ENCODE peak calls at places on chromosomes 4 and X, in nine cellular contexts. One of them, this sample, is unnamed.

GRCh38 chr4:141473026-141473540 is 163.3 kb upstream of the IL15 start:
- DNase-seq in lung: no peak
- DNase-seq in heart right ventricle: no peak
- DNase-seq in upper lobe of right lung: no peak
- DNase-seq in PC-9: no peak
- DNase-seq in coronary artery: no peak
- DNase-seq in body of pancreas: no peak
- DNase-seq in heart left ventricle: no peak
- DNase-seq in fibroblast of lung: no peak
- DNase-seq in this sample: no peak

GRCh38 chr4:126541820-126542219 is 1090.9 kb upstream of the INTU start:
- DNase-seq in heart right ventricle: no peak
- DNase-seq in heart left ventricle: no peak
- DNase-seq in PC-9: no peak
- DNase-seq in fibroblast of lung: peak
- DNase-seq in coronary artery: no peak
- DNase-seq in lung: no peak
- DNase-seq in body of pancreas: no peak
- DNase-seq in upper lobe of right lung: no peak
- DNase-seq in this sample: no peak

GRCh38 chr4:17578482-17578891 is 1.5 kb downstream of the LAP3 start:
- DNase-seq in lung: no peak
- DNase-seq in heart right ventricle: no peak
- DNase-seq in coronary artery: no peak
- DNase-seq in fibroblast of lung: peak
- DNase-seq in heart left ventricle: no peak
- DNase-seq in upper lobe of right lung: no peak
- DNase-seq in PC-9: no peak
- DNase-seq in body of pancreas: no peak
- DNase-seq in this sample: no peak

GRCh38 chr4:88280228-88280795 is 4.0 kb downstream of the PPM1K start:
- DNase-seq in body of pancreas: no peak
- DNase-seq in heart right ventricle: no peak
- DNase-seq in upper lobe of right lung: no peak
- DNase-seq in fibroblast of lung: no peak
- DNase-seq in lung: no peak
- DNase-seq in heart left ventricle: no peak
- DNase-seq in PC-9: no peak
- DNase-seq in coronary artery: no peak
- DNase-seq in this sample: no peak

GRCh38 chr4:8244001-8244757 is 25.4 kb upstream of the HTRA3 start:
- DNase-seq in body of pancreas: no peak
- DNase-seq in heart right ventricle: no peak
- DNase-seq in upper lobe of right lung: no peak
- DNase-seq in fibroblast of lung: no peak
- DNase-seq in PC-9: no peak
- DNase-seq in heart left ventricle: no peak
- DNase-seq in lung: no peak
- DNase-seq in coronary artery: no peak
- DNase-seq in this sample: no peak

GRCh38 chr4:79241846-79242245 is 84.0 kb downstream of the NAA11 start:
- DNase-seq in fibroblast of lung: peak
- DNase-seq in coronary artery: no peak
- DNase-seq in body of pancreas: no peak
- DNase-seq in upper lobe of right lung: no peak
- DNase-seq in heart left ventricle: no peak
- DNase-seq in lung: no peak
- DNase-seq in PC-9: no peak
- DNase-seq in heart right ventricle: no peak
- DNase-seq in this sample: no peak

GRCh38 chr4:183154701-183155391 is 55.8 kb downstream of the WWC2 start:
- DNase-seq in PC-9: no peak
- DNase-seq in lung: no peak
- DNase-seq in fibroblast of lung: no peak
- DNase-seq in upper lobe of right lung: no peak
- DNase-seq in heart left ventricle: peak
- DNase-seq in coronary artery: no peak
- DNase-seq in body of pancreas: no peak
- DNase-seq in heart right ventricle: peak
- DNase-seq in this sample: no peak

GRCh38 chr4:82462415-82462831 is 32.0 kb downstream of the ENOPH1 start:
- DNase-seq in coronary artery: peak
- DNase-seq in body of pancreas: peak
- DNase-seq in PC-9: peak
- DNase-seq in heart left ventricle: peak
- DNase-seq in lung: peak
- DNase-seq in fibroblast of lung: peak
- DNase-seq in heart right ventricle: peak
- DNase-seq in upper lobe of right lung: peak
- DNase-seq in this sample: peak

GRCh38 chrX:87516716-87517115 is 886 bp upstream of the KLHL4 start:
- DNase-seq in body of pancreas: no peak
- DNase-seq in coronary artery: no peak
- DNase-seq in PC-9: no peak
- DNase-seq in lung: no peak
- DNase-seq in heart right ventricle: no peak
- DNase-seq in upper lobe of right lung: no peak
- DNase-seq in fibroblast of lung: peak
- DNase-seq in heart left ventricle: no peak
- DNase-seq in this sample: no peak

GRCh38 chrX:31580227-31580626 is 508.4 kb upstream of the FTHL17 start:
- DNase-seq in fibroblast of lung: no peak
- DNase-seq in PC-9: no peak
- DNase-seq in upper lobe of right lung: no peak
- DNase-seq in lung: no peak
- DNase-seq in heart right ventricle: no peak
- DNase-seq in heart left ventricle: no peak
- DNase-seq in body of pancreas: no peak
- DNase-seq in coronary artery: no peak
- DNase-seq in this sample: no peak

GRCh38 chr4:38869511-38869910 is 1.9 kb downstream of the FAM114A1 start:
- DNase-seq in coronary artery: no peak
- DNase-seq in upper lobe of right lung: no peak
- DNase-seq in fibroblast of lung: no peak
- DNase-seq in lung: no peak
- DNase-seq in body of pancreas: no peak
- DNase-seq in heart left ventricle: no peak
- DNase-seq in heart right ventricle: no peak
- DNase-seq in PC-9: no peak
- DNase-seq in this sample: no peak

GRCh38 chr4:157204634-157205244 is 15.8 kb upstream of the GRIA2 start:
- DNase-seq in upper lobe of right lung: peak
- DNase-seq in heart right ventricle: no peak
- DNase-seq in fibroblast of lung: no peak
- DNase-seq in PC-9: no peak
- DNase-seq in heart left ventricle: no peak
- DNase-seq in coronary artery: no peak
- DNase-seq in body of pancreas: peak
- DNase-seq in lung: no peak
- DNase-seq in this sample: no peak

DNA sequence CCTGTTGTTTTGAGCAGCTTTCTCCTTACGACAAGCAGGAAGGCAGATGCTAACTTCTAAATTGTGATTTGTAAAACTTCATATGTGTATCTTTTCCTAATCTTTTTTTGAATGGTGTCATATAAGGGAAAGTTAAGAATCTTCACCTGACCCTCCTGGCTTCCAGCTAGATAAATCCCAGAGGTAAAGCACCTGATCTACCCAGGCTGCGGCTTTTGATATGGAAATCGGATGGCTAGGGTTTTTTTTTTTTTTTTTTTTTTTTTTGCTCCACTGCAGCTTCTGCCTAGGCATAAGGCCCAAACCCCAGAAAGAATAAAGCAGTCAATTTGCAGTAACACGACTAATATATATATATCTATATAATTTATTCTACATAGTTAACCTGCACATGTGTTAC is 10.0 kb downstream of the MAB21L2 start:
- DNase-seq in body of pancreas: no peak
- DNase-seq in upper lobe of right lung: no peak
- DNase-seq in heart left ventricle: no peak
- DNase-seq in coronary artery: no peak
- DNase-seq in lung: no peak
- DNase-seq in PC-9: no peak
- DNase-seq in fibroblast of lung: no peak
- DNase-seq in heart right ventricle: no peak
- DNase-seq in this sample: no peak
- H3K27ac ChIP-seq in body of pancreas: no peak
- H3K27ac ChIP-seq in upper lobe of right lung: no peak
- H3K27ac ChIP-seq in heart left ventricle: no peak
- H3K27ac ChIP-seq in coronary artery: no peak
- H3K27ac ChIP-seq in lung: no peak
- H3K27ac ChIP-seq in PC-9: no peak
- H3K27ac ChIP-seq in fibroblast of lung: no peak
- H3K27ac ChIP-seq in heart right ventricle: no peak
- H3K27ac ChIP-seq in this sample: no peak

GRCh38 chr4:4320951-4321714 is 31.1 kb downstream of the ZBTB49 start:
- DNase-seq in fibroblast of lung: no peak
- DNase-seq in lung: no peak
- DNase-seq in heart right ventricle: no peak
- DNase-seq in coronary artery: no peak
- DNase-seq in body of pancreas: no peak
- DNase-seq in PC-9: no peak
- DNase-seq in upper lobe of right lung: peak
- DNase-seq in heart left ventricle: no peak
- DNase-seq in this sample: peak

GRCh38 chr4:4325321-4325720 is 35.3 kb downstream of the ZBTB49 start:
- DNase-seq in body of pancreas: no peak
- DNase-seq in heart left ventricle: no peak
- DNase-seq in heart right ventricle: no peak
- DNase-seq in lung: no peak
- DNase-seq in upper lobe of right lung: peak
- DNase-seq in PC-9: no peak
- DNase-seq in fibroblast of lung: no peak
- DNase-seq in coronary artery: no peak
- DNase-seq in this sample: no peak

GRCh38 chr4:4323705-4324534 is 33.9 kb downstream of the ZBTB49 start:
- DNase-seq in upper lobe of right lung: peak
- DNase-seq in heart left ventricle: no peak
- DNase-seq in coronary artery: no peak
- DNase-seq in heart right ventricle: no peak
- DNase-seq in body of pancreas: no peak
- DNase-seq in PC-9: no peak
- DNase-seq in fibroblast of lung: no peak
- DNase-seq in lung: no peak
- DNase-seq in this sample: no peak

GRCh38 chr4:4320528-4320927 is 30.5 kb downstream of the ZBTB49 start:
- DNase-seq in fibroblast of lung: no peak
- DNase-seq in body of pancreas: no peak
- DNase-seq in heart right ventricle: no peak
- DNase-seq in coronary artery: no peak
- DNase-seq in PC-9: no peak
- DNase-seq in heart left ventricle: no peak
- DNase-seq in lung: no peak
- DNase-seq in upper lobe of right lung: peak
- DNase-seq in this sample: no peak

DNA sequence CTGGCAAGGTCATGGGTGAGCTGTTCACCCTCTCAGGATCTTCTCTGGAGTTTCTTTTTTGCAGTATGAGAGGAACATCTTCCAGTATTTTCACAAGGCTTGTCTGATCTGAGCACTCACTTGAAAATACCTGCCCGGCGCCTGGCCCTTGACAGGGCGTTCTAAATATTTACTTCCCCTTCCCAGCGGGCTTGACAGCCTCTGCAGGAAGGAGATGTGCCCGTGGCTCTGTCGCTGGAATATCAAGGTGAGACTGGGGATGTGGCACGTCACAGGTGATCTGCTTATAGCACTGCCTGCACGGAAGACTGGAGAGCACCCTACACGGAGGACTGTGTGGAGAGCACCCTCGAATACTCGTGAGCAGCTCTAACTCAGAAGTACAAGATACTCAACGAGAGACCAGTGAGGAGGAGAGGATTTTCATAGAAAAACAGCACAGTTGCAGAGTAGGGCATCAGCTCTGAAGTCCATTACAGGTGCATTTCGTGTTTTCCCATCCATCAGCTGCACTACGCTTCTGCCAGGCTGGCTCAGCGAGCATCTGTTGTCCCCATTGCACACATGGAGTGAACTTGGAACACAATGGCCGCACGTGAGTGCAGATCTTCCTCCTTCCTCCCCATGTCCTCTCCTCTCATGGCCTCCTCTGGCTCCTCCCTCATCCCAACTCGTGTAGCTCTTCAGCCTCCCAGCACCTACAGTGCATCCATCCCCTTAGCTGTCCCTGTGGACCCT is 32.1 kb downstream of the ZBTB49 start:
- DNase-seq in heart right ventricle: no peak
- DNase-seq in fibroblast of lung: no peak
- DNase-seq in upper lobe of right lung: peak
- DNase-seq in lung: no peak
- DNase-seq in PC-9: no peak
- DNase-seq in body of pancreas: no peak
- DNase-seq in heart left ventricle: no peak
- DNase-seq in coronary artery: no peak
- DNase-seq in this sample: no peak
- H3K27ac ChIP-seq in heart right ventricle: no peak
- H3K27ac ChIP-seq in fibroblast of lung: no peak
- H3K27ac ChIP-seq in upper lobe of right lung: no peak
- H3K27ac ChIP-seq in lung: no peak
- H3K27ac ChIP-seq in PC-9: no peak
- H3K27ac ChIP-seq in body of pancreas: no peak
- H3K27ac ChIP-seq in heart left ventricle: no peak
- H3K27ac ChIP-seq in coronary artery: no peak
- H3K27ac ChIP-seq in this sample: no peak

DNA sequence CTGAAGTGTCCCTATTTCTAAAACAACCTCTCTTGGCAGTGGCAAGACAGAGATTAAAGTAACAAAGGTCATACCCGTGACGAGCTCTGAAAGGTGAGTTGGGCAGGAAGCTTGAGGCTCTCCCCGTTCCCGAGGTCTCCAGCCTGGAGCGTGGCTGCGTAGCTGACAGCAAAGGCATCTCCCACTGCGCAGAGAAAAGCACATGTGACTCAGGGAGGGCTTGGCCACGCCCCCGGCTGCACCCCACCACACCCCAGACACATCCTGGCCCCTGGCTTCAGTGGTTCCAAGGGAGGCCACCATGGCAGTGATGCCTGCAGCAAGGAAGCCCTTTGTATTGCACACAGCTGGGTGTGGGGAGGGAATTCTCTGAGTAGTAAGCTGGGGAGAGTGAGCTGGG is 23.1 kb downstream of the EVC2 start:
- DNase-seq in fibroblast of lung: no peak
- DNase-seq in heart left ventricle: no peak
- DNase-seq in heart right ventricle: no peak
- DNase-seq in PC-9: no peak
- DNase-seq in upper lobe of right lung: no peak
- DNase-seq in coronary artery: no peak
- DNase-seq in body of pancreas: no peak
- DNase-seq in lung: no peak
- DNase-seq in this sample: no peak
- H3K27ac ChIP-seq in fibroblast of lung: no peak
- H3K27ac ChIP-seq in heart left ventricle: no peak
- H3K27ac ChIP-seq in heart right ventricle: no peak
- H3K27ac ChIP-seq in PC-9: no peak
- H3K27ac ChIP-seq in upper lobe of right lung: no peak
- H3K27ac ChIP-seq in coronary artery: no peak
- H3K27ac ChIP-seq in body of pancreas: no peak
- H3K27ac ChIP-seq in lung: no peak
- H3K27ac ChIP-seq in this sample: no peak

DNA sequence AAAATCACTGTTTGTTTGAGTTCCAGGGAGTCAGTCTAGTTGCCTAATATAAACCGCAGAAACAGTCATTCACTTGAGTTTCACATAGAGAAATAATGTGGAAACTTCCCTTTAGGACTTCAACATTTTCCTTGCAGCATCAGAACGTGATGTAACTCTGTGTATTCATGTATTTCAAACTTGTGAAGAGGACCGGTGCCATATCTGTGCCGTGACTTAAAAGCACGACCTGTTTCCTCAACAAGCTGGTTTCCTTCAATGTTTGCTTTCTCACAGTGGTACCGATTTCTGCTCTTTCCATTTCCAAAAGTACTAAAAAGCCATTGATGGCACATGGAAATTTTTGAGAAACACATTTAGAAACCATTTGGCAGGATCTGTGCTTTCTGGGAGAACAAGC is 166.6 kb upstream of the RAPGEF2 start:
- DNase-seq in fibroblast of lung: peak
- DNase-seq in PC-9: no peak
- DNase-seq in heart right ventricle: no peak
- DNase-seq in lung: no peak
- DNase-seq in heart left ventricle: no peak
- DNase-seq in coronary artery: no peak
- DNase-seq in upper lobe of right lung: no peak
- DNase-seq in body of pancreas: peak
- DNase-seq in this sample: no peak
- H3K27ac ChIP-seq in fibroblast of lung: no peak
- H3K27ac ChIP-seq in PC-9: no peak
- H3K27ac ChIP-seq in heart right ventricle: no peak
- H3K27ac ChIP-seq in lung: no peak
- H3K27ac ChIP-seq in heart left ventricle: no peak
- H3K27ac ChIP-seq in coronary artery: peak
- H3K27ac ChIP-seq in upper lobe of right lung: no peak
- H3K27ac ChIP-seq in body of pancreas: no peak
- H3K27ac ChIP-seq in this sample: no peak